ENCODE peak calls at places on chromosomes 1 and 21, in five cellular contexts. X, O, W, B and H are unnamed samples.
A peak's percentile ranks its signal among the peaks of the same experiment; 100 is the strongest.

GRCh38 chr1:202501281-202501680 is 152.8 kb downstream of the PPP1R12B start:
- DNase-seq in X (no peak), O (no peak), W (peak; percentile 14), B (peak; percentile 39), H (no peak)

GRCh38 chr1:200172311-200172710 is 144.8 kb downstream of the NR5A2 start:
- DNase-seq in X (no peak), O (no peak), W (no peak), B (no peak), H (no peak)

GRCh38 chr1:162988869-162989268 is 80.3 kb upstream of the RGS4 start:
- DNase-seq in X (no peak), O (no peak), W (no peak), B (no peak), H (no peak)

GRCh38 chr1:11272842-11273594 is at the start of gene UBIAD1:
- DNase-seq in X (peak; percentile 89), O (peak; percentile 73), W (peak; percentile 70), B (peak; percentile 84), H (peak; percentile 83)

GRCh38 chr1:211939876-211940468 is 95.4 kb downstream of the INTS7 start:
- DNase-seq in X (no peak), O (no peak), W (no peak), B (peak; percentile 98), H (no peak)

GRCh38 chr1:11535316-11535715 is 56.4 kb downstream of the DISP3 start:
- DNase-seq in X (no peak), O (no peak), W (no peak), B (no peak), H (no peak)

GRCh38 chr1:77625250-77625649 is 57.2 kb downstream of the ZZZ3 start:
- DNase-seq in X (no peak), O (no peak), W (no peak), B (no peak), H (no peak)

GRCh38 chr1:201536542-201536941 is 2.4 kb upstream of the NAV1 start:
- DNase-seq in X (no peak), O (no peak), W (peak; percentile 56), B (no peak), H (no peak)

GRCh38 chr1:228210684-228211083 is 2.8 kb downstream of the OBSCN start:
- DNase-seq in X (no peak), O (no peak), W (no peak), B (no peak), H (no peak)

GRCh38 chr1:14955402-14955801 is 198.1 kb upstream of the TMEM51 start:
- DNase-seq in X (no peak), O (no peak), W (no peak), B (no peak), H (no peak)

GRCh38 chr1:18926315-18927081 is 24.1 kb upstream of the ALDH4A1 start:
- DNase-seq in X (no peak), O (peak; percentile 71), W (no peak), B (peak; percentile 95), H (peak; percentile 94)

GRCh38 chr1:62541048-62541447 is 56.3 kb upstream of the ANGPTL3 start:
- DNase-seq in X (no peak), O (no peak), W (no peak), B (no peak), H (no peak)

GRCh38 chr1:43590389-43590788 is 59.6 kb upstream of the KDM4A start:
- DNase-seq in X (no peak), O (no peak), W (no peak), B (no peak), H (no peak)

GRCh38 chr1:210272666-210273065 is 40.1 kb downstream of the SERTAD4 start:
- DNase-seq in X (peak; percentile 20), O (no peak), W (no peak), B (no peak), H (no peak)

GRCh38 chr1:13819637-13820036 is 119.6 kb downstream of the PRDM2 start:
- DNase-seq in X (no peak), O (no peak), W (no peak), B (no peak), H (no peak)

GRCh38 chr1:113479713-113480676 is 89.7 kb downstream of the MAGI3 start:
- DNase-seq in X (no peak), O (no peak), W (no peak), B (no peak), H (peak; percentile 31)
- TF ChIP-seq CTCF in X (no peak), O (no peak), W (no peak), B (no peak), H (no peak)

DNA sequence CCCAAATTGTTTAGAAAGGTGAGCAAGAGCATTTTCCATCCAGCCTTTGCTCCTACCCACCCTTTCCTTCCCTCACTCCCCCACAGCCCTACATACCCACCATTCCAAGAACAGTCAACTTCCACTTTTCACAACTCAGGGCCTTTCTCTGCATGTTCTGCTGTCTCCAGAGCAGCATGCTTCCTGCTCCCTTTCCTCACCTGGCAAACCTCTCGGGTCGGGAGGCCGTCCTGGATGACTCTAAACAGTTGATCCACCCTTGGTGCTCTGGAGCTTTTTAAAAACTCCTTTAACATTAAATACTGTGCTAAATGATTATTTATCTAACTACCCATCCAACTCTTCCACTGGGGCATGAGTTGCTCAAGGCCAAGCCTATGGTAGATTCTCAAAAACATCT is 200.6 kb downstream of the SETD4 start:
- DNase-seq in X (no peak), O (no peak), W (no peak), B (no peak), H (no peak)
- TF ChIP-seq CTCF in X (no peak), O (no peak), W (no peak), B (no peak), H (no peak)

GRCh38 chr1:69073176-69073575 is 494.5 kb upstream of the LRRC7 start:
- DNase-seq in X (no peak), O (no peak), W (no peak), B (no peak), H (no peak)
- TF ChIP-seq CTCF in X (no peak), O (no peak), W (no peak), B (no peak), H (no peak)

GRCh38 chr1:224456637-224456953 is 22.0 kb upstream of the WDR26 start:
- DNase-seq in X (no peak), O (no peak), W (no peak), B (no peak), H (no peak)
- TF ChIP-seq CTCF in X (no peak), O (no peak), W (no peak), B (no peak), H (no peak)

GRCh38 chr1:32619701-32620485 is 30.5 kb downstream of the ZBTB8OS start:
- DNase-seq in X (no peak), O (no peak), W (no peak), B (no peak), H (no peak)
- TF ChIP-seq CTCF in X (no peak), O (peak; percentile 29), W (peak; percentile 3), B (peak; percentile 15), H (no peak)

GRCh38 chr21:31880816-31881215 is 8.0 kb downstream of the HUNK start:
- DNase-seq in X (no peak), O (no peak), W (no peak), B (no peak), H (no peak)

GRCh38 chr21:31878831-31879230 is 6.0 kb downstream of the HUNK start:
- DNase-seq in X (no peak), O (no peak), W (no peak), B (peak; percentile 36), H (no peak)

GRCh38 chr21:31877558-31877957 is 4.7 kb downstream of the HUNK start:
- DNase-seq in X (no peak), O (no peak), W (no peak), B (no peak), H (no peak)

GRCh38 chr21:31879911-31880310 is 7.1 kb downstream of the HUNK start:
- DNase-seq in X (no peak), O (no peak), W (no peak), B (no peak), H (no peak)

GRCh38 chr21:31879251-31879650 is 6.4 kb downstream of the HUNK start:
- DNase-seq in X (no peak), O (no peak), W (no peak), B (no peak), H (no peak)
- TF ChIP-seq CTCF in X (no peak), O (no peak), W (no peak), B (no peak), H (no peak)